ENCODE peak calls at places on chromosomes 12 and 14, in eight cellular contexts. One of them, this sample, is unnamed.

GRCh38 chr12:2489266-2489665 is 305.5 kb upstream of the FKBP4 start:
- DNase-seq in prostate gland: no peak
- DNase-seq in GM23338: no peak
- DNase-seq in sigmoid colon: no peak
- DNase-seq in stomach: no peak
- DNase-seq in vagina: no peak
- DNase-seq in suprapubic skin: no peak
- DNase-seq in K562: no peak
- DNase-seq in this sample: no peak

GRCh38 chr14:67514650-67515385 is 18.3 kb upstream of the PLEKHH1 start:
- DNase-seq in prostate gland: no peak
- DNase-seq in GM23338: peak
- DNase-seq in sigmoid colon: peak
- DNase-seq in stomach: peak
- DNase-seq in vagina: no peak
- DNase-seq in suprapubic skin: no peak
- DNase-seq in K562: peak
- DNase-seq in this sample: no peak

GRCh38 chr12:50297996-50298395 is 14.7 kb upstream of the LIMA1 start:
- DNase-seq in prostate gland: no peak
- DNase-seq in GM23338: no peak
- DNase-seq in sigmoid colon: no peak
- DNase-seq in stomach: no peak
- DNase-seq in vagina: no peak
- DNase-seq in suprapubic skin: no peak
- DNase-seq in K562: no peak
- DNase-seq in this sample: no peak

GRCh38 chr12:94244165-94245133 is 96.1 kb downstream of the PLXNC1 start:
- DNase-seq in prostate gland: no peak
- DNase-seq in GM23338: no peak
- DNase-seq in sigmoid colon: no peak
- DNase-seq in stomach: peak
- DNase-seq in vagina: no peak
- DNase-seq in suprapubic skin: no peak
- DNase-seq in K562: no peak
- DNase-seq in this sample: no peak

GRCh38 chr12:28278499-28278898 is 88.2 kb downstream of the CCDC91 start:
- DNase-seq in prostate gland: peak
- DNase-seq in GM23338: no peak
- DNase-seq in sigmoid colon: no peak
- DNase-seq in stomach: no peak
- DNase-seq in vagina: no peak
- DNase-seq in suprapubic skin: no peak
- DNase-seq in K562: no peak
- DNase-seq in this sample: no peak

GRCh38 chr12:6322352-6322751 is 11.9 kb downstream of the PLEKHG6 start:
- DNase-seq in prostate gland: no peak
- DNase-seq in GM23338: no peak
- DNase-seq in sigmoid colon: no peak
- DNase-seq in stomach: no peak
- DNase-seq in vagina: no peak
- DNase-seq in suprapubic skin: no peak
- DNase-seq in K562: no peak
- DNase-seq in this sample: no peak

GRCh38 chr12:123660328-123660727 is 10.6 kb upstream of the TCTN2 start:
- DNase-seq in prostate gland: no peak
- DNase-seq in GM23338: no peak
- DNase-seq in sigmoid colon: no peak
- DNase-seq in stomach: no peak
- DNase-seq in vagina: no peak
- DNase-seq in suprapubic skin: no peak
- DNase-seq in K562: no peak
- DNase-seq in this sample: no peak

GRCh38 chr12:32482226-32482625 is 82.9 kb downstream of the FGD4 start:
- DNase-seq in prostate gland: no peak
- DNase-seq in GM23338: no peak
- DNase-seq in sigmoid colon: no peak
- DNase-seq in stomach: no peak
- DNase-seq in vagina: no peak
- DNase-seq in suprapubic skin: no peak
- DNase-seq in K562: no peak
- DNase-seq in this sample: peak

GRCh38 chr12:39355841-39356240 is 87.1 kb downstream of the KIF21A start:
- DNase-seq in prostate gland: no peak
- DNase-seq in GM23338: no peak
- DNase-seq in sigmoid colon: no peak
- DNase-seq in stomach: no peak
- DNase-seq in vagina: no peak
- DNase-seq in suprapubic skin: no peak
- DNase-seq in K562: no peak
- DNase-seq in this sample: no peak

GRCh38 chr14:29953501-29953900 is 25.9 kb upstream of the PRKD1 start:
- DNase-seq in prostate gland: no peak
- DNase-seq in GM23338: no peak
- DNase-seq in sigmoid colon: no peak
- DNase-seq in stomach: no peak
- DNase-seq in vagina: no peak
- DNase-seq in suprapubic skin: no peak
- DNase-seq in K562: no peak
- DNase-seq in this sample: no peak

GRCh38 chr14:23361320-23361719 is 3.7 kb downstream of the EFS start:
- DNase-seq in prostate gland: no peak
- DNase-seq in GM23338: no peak
- DNase-seq in sigmoid colon: no peak
- DNase-seq in stomach: no peak
- DNase-seq in vagina: peak
- DNase-seq in suprapubic skin: peak
- DNase-seq in K562: no peak
- DNase-seq in this sample: no peak
- TF ChIP-seq POLR2AphosphoS5 in prostate gland: no peak
- TF ChIP-seq POLR2AphosphoS5 in GM23338: no peak
- TF ChIP-seq POLR2AphosphoS5 in sigmoid colon: no peak
- TF ChIP-seq POLR2AphosphoS5 in stomach: no peak
- TF ChIP-seq POLR2AphosphoS5 in vagina: no peak
- TF ChIP-seq POLR2AphosphoS5 in suprapubic skin: no peak
- TF ChIP-seq POLR2AphosphoS5 in K562: no peak
- TF ChIP-seq POLR2AphosphoS5 in this sample: no peak

DNA sequence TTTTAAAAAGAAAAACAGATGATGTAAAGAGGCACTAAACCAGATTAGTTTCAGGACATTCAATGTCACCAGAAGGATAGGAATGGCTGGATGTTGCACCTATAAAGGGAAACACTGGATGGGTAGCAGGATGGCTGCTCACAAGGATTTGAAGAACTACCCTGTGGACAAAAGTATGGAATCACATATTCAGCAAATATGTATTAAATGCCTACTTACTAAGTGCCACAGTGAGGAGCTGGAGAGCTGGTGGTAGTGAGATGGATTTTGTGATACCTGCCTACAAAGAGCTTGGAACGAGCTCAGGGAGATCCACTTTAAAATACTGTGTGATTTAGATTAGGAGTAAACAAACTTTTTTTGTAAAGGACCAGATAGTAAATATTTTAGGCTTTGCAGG is 316.2 kb downstream of the PAWR start:
- DNase-seq in prostate gland: no peak
- DNase-seq in GM23338: no peak
- DNase-seq in sigmoid colon: no peak
- DNase-seq in stomach: no peak
- DNase-seq in vagina: no peak
- DNase-seq in suprapubic skin: no peak
- DNase-seq in K562: no peak
- DNase-seq in this sample: no peak
- TF ChIP-seq CTCF in prostate gland: no peak
- TF ChIP-seq CTCF in GM23338: no peak
- TF ChIP-seq CTCF in sigmoid colon: no peak
- TF ChIP-seq CTCF in stomach: no peak
- TF ChIP-seq CTCF in vagina: no peak
- TF ChIP-seq CTCF in suprapubic skin: no peak
- TF ChIP-seq CTCF in K562: no peak
- TF ChIP-seq CTCF in this sample: no peak

GRCh38 chr14:91029451-91030217 is 30.8 kb downstream of the RPS6KA5 start:
- DNase-seq in prostate gland: no peak
- DNase-seq in GM23338: no peak
- DNase-seq in sigmoid colon: no peak
- DNase-seq in stomach: no peak
- DNase-seq in vagina: no peak
- DNase-seq in suprapubic skin: no peak
- DNase-seq in K562: no peak
- DNase-seq in this sample: no peak

GRCh38 chr14:91032250-91032649 is 28.2 kb downstream of the RPS6KA5 start:
- DNase-seq in prostate gland: no peak
- DNase-seq in GM23338: no peak
- DNase-seq in sigmoid colon: no peak
- DNase-seq in stomach: no peak
- DNase-seq in vagina: no peak
- DNase-seq in suprapubic skin: no peak
- DNase-seq in K562: no peak
- DNase-seq in this sample: peak

GRCh38 chr14:91031668-91032067 is 28.8 kb downstream of the RPS6KA5 start:
- DNase-seq in prostate gland: no peak
- DNase-seq in GM23338: no peak
- DNase-seq in sigmoid colon: no peak
- DNase-seq in stomach: no peak
- DNase-seq in vagina: no peak
- DNase-seq in suprapubic skin: no peak
- DNase-seq in K562: no peak
- DNase-seq in this sample: no peak

GRCh38 chr14:91021991-91022621 is 38.3 kb downstream of the RPS6KA5 start:
- DNase-seq in prostate gland: no peak
- DNase-seq in GM23338: no peak
- DNase-seq in sigmoid colon: no peak
- DNase-seq in stomach: no peak
- DNase-seq in vagina: no peak
- DNase-seq in suprapubic skin: no peak
- DNase-seq in K562: no peak
- DNase-seq in this sample: no peak

DNA sequence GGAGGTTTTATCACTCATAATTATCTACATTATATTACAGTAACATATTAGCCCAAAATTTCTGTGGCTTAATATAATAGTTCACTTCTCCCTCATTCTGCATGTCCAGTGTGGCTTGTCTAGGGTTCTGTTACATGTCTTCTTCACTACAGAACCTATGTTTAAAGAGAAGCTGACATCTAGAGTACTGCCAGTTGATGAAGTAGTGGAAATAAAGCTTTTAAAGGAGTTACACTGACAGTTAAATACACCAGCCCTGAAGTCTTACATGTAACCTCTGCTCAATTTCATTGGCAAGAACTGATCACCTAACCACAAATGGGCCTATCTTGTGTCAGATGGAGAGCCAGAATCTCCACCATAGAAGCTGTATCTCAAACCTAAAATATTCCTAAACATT is 32.9 kb downstream of the RPS6KA5 start:
- DNase-seq in prostate gland: no peak
- DNase-seq in GM23338: no peak
- DNase-seq in sigmoid colon: no peak
- DNase-seq in stomach: no peak
- DNase-seq in vagina: no peak
- DNase-seq in suprapubic skin: no peak
- DNase-seq in K562: no peak
- DNase-seq in this sample: no peak
- TF ChIP-seq POLR2AphosphoS5 in prostate gland: no peak
- TF ChIP-seq POLR2AphosphoS5 in GM23338: no peak
- TF ChIP-seq POLR2AphosphoS5 in sigmoid colon: peak
- TF ChIP-seq POLR2AphosphoS5 in stomach: no peak
- TF ChIP-seq POLR2AphosphoS5 in vagina: no peak
- TF ChIP-seq POLR2AphosphoS5 in suprapubic skin: no peak
- TF ChIP-seq POLR2AphosphoS5 in K562: no peak
- TF ChIP-seq POLR2AphosphoS5 in this sample: no peak

DNA sequence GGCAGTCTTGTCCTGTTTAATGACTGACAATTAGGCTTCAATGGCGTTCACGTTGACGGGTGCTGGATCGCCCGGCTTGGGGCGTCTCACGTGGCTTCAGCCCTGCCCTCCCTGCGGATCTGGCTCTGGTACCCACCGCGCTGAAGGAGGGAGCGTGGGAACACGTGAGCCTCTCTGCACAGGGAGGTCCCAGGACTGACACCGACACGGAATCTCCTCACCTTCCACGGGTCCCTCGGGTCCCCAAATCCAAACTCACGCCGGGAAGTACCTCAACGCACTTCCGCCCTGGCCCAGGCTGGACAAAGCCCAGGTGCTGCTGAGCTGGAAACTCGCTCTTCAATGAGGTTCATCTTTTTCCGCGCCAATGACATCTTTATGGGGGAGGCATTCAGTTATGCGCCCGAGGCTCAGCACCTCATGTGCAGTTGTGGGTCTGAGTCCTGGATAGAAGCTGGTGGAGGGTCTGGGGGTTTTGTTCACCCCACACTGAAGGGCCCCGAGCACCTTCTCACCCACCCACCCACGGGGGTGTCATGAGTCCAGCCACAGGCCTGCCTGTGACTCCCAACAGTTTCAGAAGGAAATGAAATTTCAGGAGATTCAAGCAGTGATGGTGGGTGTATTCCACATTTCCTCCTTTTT is 251.8 kb upstream of the SFSWAP start:
- DNase-seq in prostate gland: no peak
- DNase-seq in GM23338: no peak
- DNase-seq in sigmoid colon: no peak
- DNase-seq in stomach: peak
- DNase-seq in vagina: peak
- DNase-seq in suprapubic skin: no peak
- DNase-seq in K562: no peak
- DNase-seq in this sample: no peak
- TF ChIP-seq CTCF in prostate gland: no peak
- TF ChIP-seq CTCF in GM23338: no peak
- TF ChIP-seq CTCF in sigmoid colon: no peak
- TF ChIP-seq CTCF in stomach: no peak
- TF ChIP-seq CTCF in vagina: no peak
- TF ChIP-seq CTCF in suprapubic skin: no peak
- TF ChIP-seq CTCF in K562: no peak
- TF ChIP-seq CTCF in this sample: no peak

GRCh38 chr12:49236423-49236822 is 28.5 kb upstream of the TUBA1C start:
- DNase-seq in prostate gland: no peak
- DNase-seq in GM23338: no peak
- DNase-seq in sigmoid colon: no peak
- DNase-seq in stomach: no peak
- DNase-seq in vagina: no peak
- DNase-seq in suprapubic skin: no peak
- DNase-seq in K562: no peak
- DNase-seq in this sample: no peak

GRCh38 chr12:49232940-49233841 is 31.7 kb upstream of the TUBA1C start:
- DNase-seq in prostate gland: peak
- DNase-seq in GM23338: peak
- DNase-seq in sigmoid colon: peak
- DNase-seq in stomach: peak
- DNase-seq in vagina: no peak
- DNase-seq in suprapubic skin: no peak
- DNase-seq in K562: peak
- DNase-seq in this sample: peak

GRCh38 chr12:49231881-49232650 is 32.8 kb upstream of the TUBA1C start:
- DNase-seq in prostate gland: no peak
- DNase-seq in GM23338: no peak
- DNase-seq in sigmoid colon: no peak
- DNase-seq in stomach: no peak
- DNase-seq in vagina: no peak
- DNase-seq in suprapubic skin: no peak
- DNase-seq in K562: no peak
- DNase-seq in this sample: no peak

GRCh38 chr12:49230810-49231209 is 34.1 kb upstream of the TUBA1C start:
- DNase-seq in prostate gland: no peak
- DNase-seq in GM23338: no peak
- DNase-seq in sigmoid colon: no peak
- DNase-seq in stomach: no peak
- DNase-seq in vagina: no peak
- DNase-seq in suprapubic skin: no peak
- DNase-seq in K562: no peak
- DNase-seq in this sample: peak

GRCh38 chr12:49233842-49234526 is 30.9 kb upstream of the TUBA1C start:
- DNase-seq in prostate gland: no peak
- DNase-seq in GM23338: peak
- DNase-seq in sigmoid colon: peak
- DNase-seq in stomach: peak
- DNase-seq in vagina: no peak
- DNase-seq in suprapubic skin: no peak
- DNase-seq in K562: peak
- DNase-seq in this sample: peak
- TF ChIP-seq POLR2AphosphoS5 in prostate gland: no peak
- TF ChIP-seq POLR2AphosphoS5 in GM23338: no peak
- TF ChIP-seq POLR2AphosphoS5 in sigmoid colon: peak
- TF ChIP-seq POLR2AphosphoS5 in stomach: no peak
- TF ChIP-seq POLR2AphosphoS5 in vagina: no peak
- TF ChIP-seq POLR2AphosphoS5 in suprapubic skin: no peak
- TF ChIP-seq POLR2AphosphoS5 in K562: no peak
- TF ChIP-seq POLR2AphosphoS5 in this sample: no peak